ENCODE peak calls at places on chromosomes 1 and 21, in ten cellular contexts. P, B, R, V, T, D, X, H, E and Z are unnamed samples. For H3K4me1, the result is how much of the 10 kb centered on the place peaks cover.

GRCh38 chr1:155081472-155082300 is 3.0 kb downstream of the EFNA3 start:
- DNase-seq in X (peak), V (no peak), R (no peak), T (no peak), D (no peak), P (no peak), E (peak), B (peak), H (no peak), Z (no peak)

GRCh38 chr1:21693732-21694131 is 24.6 kb upstream of the RAP1GAP start:
- DNase-seq in X (no peak), V (no peak), B (no peak), T (no peak), P (no peak), E (no peak), H (no peak), D (no peak), R (no peak), Z (no peak)

GRCh38 chr1:93708734-93709481 is 27.3 kb upstream of the BCAR3 start:
- DNase-seq in P (peak), X (peak), D (no peak), E (no peak), V (peak), B (peak), T (no peak), R (no peak), H (no peak), Z (no peak)

GRCh38 chr1:74363220-74363619 is 128.0 kb downstream of the TNNI3K start:
- DNase-seq in T (no peak), D (no peak), V (no peak), E (no peak), P (no peak), X (peak), B (no peak), H (no peak), R (no peak), Z (no peak)

GRCh38 chr1:55893155-55893554 is 678.0 kb upstream of the USP24 start:
- DNase-seq in D (no peak), H (no peak), T (no peak), P (peak), V (no peak), R (no peak), X (no peak), E (peak), B (peak), Z (no peak)

GRCh38 chr21:26962516-26963305 is 4.2 kb downstream of the ADAMTS5 start:
- DNase-seq in D (no peak), B (no peak), E (no peak), T (no peak), H (no peak), X (no peak), P (peak), R (no peak), V (no peak), Z (no peak)

GRCh38 chr1:177650947-177651346 is 318.9 kb downstream of the SEC16B start:
- DNase-seq in D (peak), V (no peak), T (no peak), B (no peak), R (no peak), H (no peak), X (no peak), E (no peak), P (no peak), Z (no peak)

GRCh38 chr1:27306892-27307850 is 14.8 kb upstream of the TMEM222 start:
- DNase-seq in E (peak), V (no peak), R (peak), D (no peak), H (no peak), B (no peak), P (no peak), X (no peak), T (peak), Z (no peak)

GRCh38 chr1:83639785-83640184 is 359.1 kb downstream of the TTLL7 start:
- DNase-seq in T (no peak), B (no peak), P (no peak), R (no peak), D (no peak), H (no peak), V (no peak), E (no peak), X (no peak), Z (no peak)

GRCh38 chr1:58836396-58836795 is 52.5 kb upstream of the JUN start:
- DNase-seq in T (no peak), R (no peak), H (no peak), B (no peak), V (peak), D (no peak), P (peak), E (no peak), X (no peak), Z (no peak)

GRCh38 chr1:61853545-61853944 is 111.3 kb downstream of the PATJ start:
- DNase-seq in D (no peak), B (peak), H (no peak), T (no peak), V (no peak), R (no peak), E (no peak), P (peak), X (no peak), Z (no peak)

GRCh38 chr1:15574741-15575140 is 10.1 kb downstream of the AGMAT start:
- DNase-seq in B (no peak), H (no peak), T (no peak), E (no peak), V (no peak), R (no peak), X (no peak), D (no peak), P (no peak), Z (no peak)

GRCh38 chr1:43971336-43971980 is 1.6 kb downstream of the DPH2 start:
- DNase-seq in V (no peak), H (no peak), T (no peak), B (no peak), R (no peak), D (no peak), E (no peak), X (no peak), P (no peak), Z (no peak)

GRCh38 chr1:41622402-41622801 is 137.9 kb upstream of the EDN2 start:
- DNase-seq in V (peak), E (no peak), P (peak), D (peak), T (no peak), B (no peak), R (no peak), H (no peak), X (no peak), Z (no peak)

GRCh38 chr21:43916691-43917514 is 51.9 kb downstream of the AGPAT3 start:
- DNase-seq in E (no peak), V (peak), D (no peak), T (no peak), P (peak), R (peak), H (peak), B (peak), X (no peak), Z (peak)

GRCh38 chr1:237527761-237528160 is 363.0 kb downstream of the ZP4 start:
- DNase-seq in V (no peak), R (no peak), P (no peak), T (no peak), D (no peak), X (no peak), E (no peak), H (no peak), B (no peak), Z (no peak)

GRCh38 chr1:198669023-198669698 is 30.3 kb downstream of the PTPRC start:
- DNase-seq in R (peak), E (peak), P (peak), V (no peak), H (no peak), T (no peak), X (no peak), D (no peak), B (peak), Z (no peak)

GRCh38 chr1:67674260-67675011 is 10.6 kb upstream of the GADD45A start:
- DNase-seq in R (no peak), D (no peak), X (no peak), V (peak), H (no peak), P (peak), T (no peak), E (no peak), B (peak), Z (peak)

GRCh38 chr1:108758782-108759181 is 12.3 kb downstream of the STXBP3 start:
- DNase-seq in E (no peak), T (no peak), X (no peak), V (no peak), H (no peak), D (no peak), R (no peak), P (no peak), B (no peak), Z (no peak)

GRCh38 chr1:226686440-226687436 is 52.3 kb downstream of the ITPKB start:
- DNase-seq in E (no peak), T (no peak), H (no peak), R (no peak), V (no peak), X (no peak), B (no peak), P (no peak), D (no peak), Z (no peak)

GRCh38 chr1:231390071-231390470 is 32.0 kb downstream of the EGLN1 start:
- DNase-seq in P (peak), B (peak), H (no peak), T (no peak), X (no peak), V (no peak), E (no peak), D (no peak), R (no peak), Z (no peak)

GRCh38 chr1:236515443-236515958 is 8.3 kb upstream of the LGALS8 start:
- DNase-seq in T (no peak), V (no peak), E (no peak), B (no peak), R (no peak), H (no peak), D (no peak), X (no peak), P (peak), Z (no peak)

GRCh38 chr1:244354810-244355278 is 96.9 kb downstream of the ADSS2 start:
- DNase-seq in H (no peak), V (no peak), P (no peak), D (no peak), E (no peak), B (no peak), R (no peak), T (no peak), X (no peak), Z (no peak)
- H3K4me1 ChIP-seq in H (under half), V (under half), P (under half), D (under half), E (under half), B (under half), R (under half), T (under half), X (under half), Z (under half)

DNA sequence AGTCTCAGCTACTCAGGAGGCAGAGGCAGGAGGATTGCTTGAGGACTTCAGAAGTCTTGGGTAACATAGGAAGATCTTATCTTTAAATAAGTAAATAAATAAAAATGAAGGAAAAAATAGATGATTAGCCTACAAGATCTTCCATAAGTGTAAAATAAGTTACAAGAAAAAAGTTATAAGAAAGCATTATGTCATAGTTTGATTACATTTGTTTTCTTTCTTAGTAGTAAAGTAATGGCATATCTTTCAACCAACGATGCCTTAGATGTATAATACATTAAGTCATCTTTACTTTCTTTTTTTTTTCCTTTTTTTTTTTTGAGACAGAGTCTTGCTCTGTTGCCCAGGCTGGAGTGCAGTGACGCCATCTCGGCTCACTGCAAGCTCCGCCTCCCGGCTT is 46.5 kb downstream of the SNRPE start:
- DNase-seq in T (no peak), P (no peak), B (no peak), V (no peak), H (no peak), X (no peak), R (no peak), E (no peak), D (no peak), Z (no peak)
- H3K27ac ChIP-seq in T (no peak), P (no peak), B (no peak), V (no peak), H (no peak), X (no peak), R (no peak), E (peak), D (no peak), Z (no peak)

GRCh38 chr21:37402251-37402867 is 35.8 kb downstream of the DYRK1A start:
- DNase-seq in X (no peak), R (no peak), T (no peak), V (no peak), E (no peak), H (no peak), B (no peak), P (no peak), D (no peak), Z (no peak)
- H3K4me1 ChIP-seq in X (half or more), R (under half), T (under half), V (under half), E (under half), H (half or more), B (half or more), P (under half), D (half or more), Z (half or more)

DNA sequence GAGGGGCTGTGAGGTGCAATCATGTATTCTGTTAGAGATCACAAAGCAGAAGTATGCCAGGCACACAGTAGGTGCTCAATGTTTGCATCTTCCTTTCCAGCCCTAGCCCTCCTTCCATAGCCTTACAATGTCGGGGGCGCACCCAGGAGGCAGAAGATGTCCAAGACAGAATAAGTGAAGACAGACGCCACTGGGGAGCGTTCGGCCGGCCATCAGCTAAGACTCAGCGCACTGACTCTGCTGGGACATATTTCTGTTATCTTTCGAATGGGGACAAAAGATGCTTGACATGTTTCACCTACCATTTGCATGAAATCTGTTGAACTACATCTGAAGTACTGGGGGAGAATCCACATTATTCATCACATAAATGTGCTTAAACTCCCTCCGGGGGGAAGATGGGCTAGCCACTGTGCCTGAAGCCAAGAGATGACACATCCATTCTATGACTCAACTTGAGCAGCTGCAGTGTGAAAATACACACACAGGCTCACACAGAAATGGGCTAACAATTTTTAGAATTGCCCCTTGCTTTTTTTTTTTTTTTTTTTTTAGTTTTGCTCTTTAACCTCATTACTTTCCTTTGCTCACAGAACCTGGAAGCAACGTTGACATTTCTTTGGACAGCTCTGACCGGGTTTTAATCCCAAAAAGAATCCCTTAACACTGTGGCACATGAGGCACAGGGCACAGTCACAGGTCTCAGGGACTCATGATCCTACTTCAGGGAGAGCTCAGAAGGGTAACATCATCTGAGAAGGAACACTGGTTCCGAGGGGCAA is 7.9 kb downstream of the TIAM1 start:
- DNase-seq in T (no peak), D (no peak), H (no peak), V (no peak), B (no peak), E (no peak), R (no peak), X (no peak), P (peak), Z (no peak)
- H3K27ac ChIP-seq in T (no peak), D (no peak), H (no peak), V (no peak), B (no peak), E (no peak), R (no peak), X (no peak), P (no peak), Z (no peak)

GRCh38 chr21:45973475-45974072 is 8.0 kb upstream of the COL6A1 start:
- DNase-seq in V (peak), D (no peak), R (peak), T (peak), E (peak), P (peak), X (peak), H (peak), B (peak), Z (peak)

GRCh38 chr21:45971487-45972352 is 9.8 kb upstream of the COL6A1 start:
- DNase-seq in T (no peak), B (no peak), V (no peak), D (no peak), X (peak), H (peak), R (no peak), P (peak), E (no peak), Z (no peak)

GRCh38 chr21:45972716-45973474 is 8.7 kb upstream of the COL6A1 start:
- DNase-seq in E (no peak), T (no peak), R (no peak), B (no peak), D (no peak), H (peak), P (peak), X (peak), V (peak), Z (no peak)

GRCh38 chr21:45970674-45971486 is 10.7 kb upstream of the COL6A1 start:
- DNase-seq in E (peak), R (peak), T (peak), D (no peak), X (peak), V (peak), H (no peak), B (no peak), P (peak), Z (peak)

DNA sequence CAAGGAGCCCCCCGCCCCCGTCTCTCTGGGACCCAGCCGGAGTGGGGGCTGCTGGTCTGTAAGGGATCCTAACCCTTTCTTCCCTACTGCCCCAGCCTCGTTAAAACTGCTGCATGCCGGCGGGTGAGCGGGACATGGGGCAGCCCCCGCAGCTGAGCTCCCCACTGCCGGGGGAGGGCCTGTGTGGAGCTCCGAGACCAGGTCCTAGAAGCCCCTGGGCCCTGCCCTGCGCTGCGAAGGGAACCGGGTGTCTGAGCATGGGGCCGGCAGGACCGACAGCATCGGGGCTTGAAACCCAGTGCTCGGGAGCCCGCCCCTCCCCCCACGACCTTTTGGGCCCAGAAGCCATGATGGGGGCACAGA is 9.2 kb upstream of the COL6A1 start:
- DNase-seq in H (peak), P (peak), T (no peak), R (no peak), B (no peak), V (no peak), E (no peak), X (peak), D (no peak), Z (no peak)
- H3K4me1 ChIP-seq in H (under half), P (under half), T (under half), R (under half), B (under half), V (under half), E (under half), X (half or more), D (half or more), Z (under half)

GRCh38 chr1:42939216-42939615 is 19.5 kb downstream of the SLC2A1 start:
- DNase-seq in X (no peak), P (no peak), E (peak), D (no peak), V (no peak), B (no peak), R (no peak), T (no peak), H (no peak), Z (no peak)

GRCh38 chr1:42937141-42937696 is 21.4 kb downstream of the SLC2A1 start:
- DNase-seq in B (no peak), V (no peak), X (no peak), R (no peak), D (no peak), P (peak), H (no peak), T (no peak), E (peak), Z (no peak)

GRCh38 chr1:42936309-42937078 is 22.2 kb downstream of the SLC2A1 start:
- DNase-seq in B (peak), H (peak), R (peak), D (no peak), P (peak), E (peak), V (peak), T (no peak), X (no peak), Z (no peak)

GRCh38 chr1:42937836-42938595 is 20.7 kb downstream of the SLC2A1 start:
- DNase-seq in H (no peak), R (no peak), T (no peak), E (peak), B (peak), X (no peak), V (no peak), D (no peak), P (no peak), Z (no peak)

GRCh38 chr1:42938596-42939184 is 20.0 kb downstream of the SLC2A1 start:
- DNase-seq in B (no peak), R (no peak), T (no peak), H (peak), P (no peak), D (no peak), V (no peak), X (no peak), E (no peak), Z (no peak)
- H3K27ac ChIP-seq in B (no peak), R (peak), T (no peak), H (peak), P (peak), D (no peak), V (no peak), X (no peak), E (peak), Z (no peak)